ENCODE peak calls at places on chromosome 5, in four cellular contexts. Z, T, Q and V are unnamed samples.

GRCh38 chr5:102811962-102812361 is 56.9 kb downstream of the PAM start:
- DNase-seq in Z (no peak), T (no peak), Q (no peak), V (no peak)

GRCh38 chr5:38576442-38576841 is 20.0 kb upstream of the LIFR start:
- DNase-seq in Z (no peak), T (no peak), Q (no peak), V (no peak)

GRCh38 chr5:140869555-140869886 is 764 bp downstream of the PCDHA11 start:
- DNase-seq in Z (no peak), T (no peak), Q (no peak), V (no peak)

GRCh38 chr5:147084702-147085101 is 150.1 kb upstream of the STK32A start:
- DNase-seq in Z (no peak), T (no peak), Q (no peak), V (no peak)

GRCh38 chr5:9852686-9853085 is 222.5 kb upstream of the TAS2R1 start:
- DNase-seq in Z (no peak), T (no peak), Q (no peak), V (no peak)

GRCh38 chr5:42277293-42277692 is 145.9 kb upstream of the GHR start:
- DNase-seq in Z (no peak), T (no peak), Q (no peak), V (no peak)

GRCh38 chr5:172788771-172789686 is 18.0 kb upstream of the DUSP1 start:
- DNase-seq in Z (peak), T (peak), Q (no peak), V (no peak)

GRCh38 chr5:44646016-44646415 is 162.7 kb upstream of the MRPS30 start:
- DNase-seq in Z (no peak), T (no peak), Q (no peak), V (no peak)

GRCh38 chr5:157652377-157652692 is at the start of gene SOX30:
- DNase-seq in Z (no peak), T (peak), Q (no peak), V (no peak)
- H3K4me3 ChIP-seq in Z (no peak), T (no peak), Q (peak), V (no peak)

GRCh38 chr5:32090755-32091128 is 83.4 kb downstream of the GOLPH3 start:
- DNase-seq in Z (peak), T (no peak), Q (no peak), V (no peak)

GRCh38 chr5:32087086-32088082 is 86.7 kb downstream of the GOLPH3 start:
- DNase-seq in Z (no peak), T (no peak), Q (no peak), V (no peak)

GRCh38 chr5:32088214-32088613 is 85.9 kb downstream of the GOLPH3 start:
- DNase-seq in Z (no peak), T (no peak), Q (no peak), V (no peak)

GRCh38 chr5:32090026-32090754 is 83.9 kb downstream of the GOLPH3 start:
- DNase-seq in Z (no peak), T (no peak), Q (no peak), V (no peak)

DNA sequence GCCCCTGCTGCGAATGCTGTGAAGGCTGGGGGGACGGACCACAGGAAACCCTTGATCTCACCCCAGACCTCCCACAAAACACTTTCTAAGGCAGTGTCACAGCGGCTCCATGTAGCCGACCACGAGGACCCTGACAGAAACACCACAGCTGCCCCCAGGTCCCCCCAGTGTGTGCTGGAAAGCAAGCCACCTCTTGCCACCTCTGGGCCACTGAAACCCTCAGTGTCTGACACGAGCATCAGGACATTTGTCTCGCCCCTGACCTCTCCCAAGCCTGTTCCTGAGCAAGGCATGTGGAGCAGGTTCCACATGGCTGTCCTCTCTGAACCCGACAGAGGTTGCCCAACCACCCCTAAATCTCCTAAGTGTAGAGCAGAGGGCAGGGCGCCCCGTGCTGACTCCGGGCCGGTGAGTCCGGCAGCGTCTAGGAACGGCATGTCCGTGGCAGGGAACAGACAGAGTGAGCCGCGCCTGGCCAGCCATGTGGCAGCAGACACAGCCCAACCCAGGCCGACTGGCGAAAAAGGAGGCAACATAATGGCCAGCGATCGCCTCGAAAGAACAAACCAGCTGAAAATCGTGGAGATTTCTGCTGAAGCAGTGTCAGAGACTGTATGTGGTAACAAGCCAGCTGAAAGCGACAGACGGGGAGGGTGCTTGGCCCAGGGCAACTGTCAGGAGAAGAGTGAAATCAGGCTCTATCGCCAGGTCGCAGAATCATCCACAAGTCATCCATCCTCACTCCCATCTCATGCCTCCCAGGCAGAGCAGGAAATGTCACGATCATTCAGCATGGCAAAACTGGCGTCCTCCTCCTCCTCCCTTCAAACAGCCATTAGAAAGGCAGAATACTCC is 84.7 kb downstream of the GOLPH3 start:
- DNase-seq in Z (no peak), T (no peak), Q (no peak), V (no peak)
- TF ChIP-seq ATF2 in Z (no peak), T (no peak), Q (no peak), V (no peak)

GRCh38 chr5:73296772-73297171 is 123.8 kb downstream of the TMEM174 start:
- DNase-seq in Z (peak), T (no peak), Q (no peak), V (no peak)

GRCh38 chr5:73299017-73299630 is 126.1 kb downstream of the TMEM174 start:
- DNase-seq in Z (no peak), T (no peak), Q (peak), V (no peak)

GRCh38 chr5:73299665-73300435 is 126.9 kb downstream of the TMEM174 start:
- DNase-seq in Z (no peak), T (no peak), Q (peak), V (no peak)

GRCh38 chr5:73297430-73297829 is 124.4 kb downstream of the TMEM174 start:
- DNase-seq in Z (no peak), T (no peak), Q (no peak), V (no peak)

DNA sequence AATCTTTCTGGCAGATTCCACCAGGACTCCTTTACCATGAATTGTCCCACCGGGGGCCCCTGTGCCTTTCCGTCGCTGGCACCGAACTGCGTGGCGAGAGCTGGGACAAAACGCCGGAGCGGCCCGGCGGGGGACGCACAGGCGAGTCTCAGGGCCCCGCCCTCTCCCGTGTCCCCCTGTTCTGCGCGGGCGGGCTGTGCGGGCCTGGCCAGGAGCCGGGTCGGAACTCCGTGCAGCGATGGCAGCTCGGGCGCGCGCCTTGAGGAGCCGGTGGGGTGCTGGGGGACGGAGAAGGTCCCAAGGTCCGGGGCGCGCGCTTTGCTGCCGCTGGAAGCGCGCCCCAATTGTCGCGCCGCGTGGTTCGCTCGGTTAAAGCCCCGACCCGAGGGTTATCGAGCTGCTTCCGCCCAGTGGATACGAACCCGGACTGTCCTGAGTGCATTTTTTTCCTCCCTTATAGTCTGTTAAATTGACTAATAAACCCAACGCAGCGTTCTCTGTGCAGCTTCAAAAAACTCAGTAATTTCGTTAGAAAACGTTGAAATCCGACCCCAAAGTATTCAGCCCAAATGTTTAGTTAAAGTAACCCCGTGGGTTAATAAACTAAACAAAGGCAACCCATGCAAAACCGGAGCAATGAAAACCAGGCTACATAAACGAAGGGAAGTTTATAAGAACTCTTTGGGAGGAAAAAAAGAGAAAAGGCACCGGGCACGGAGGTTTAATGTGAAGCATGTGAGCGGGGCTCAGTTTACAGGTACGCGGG is 125.4 kb downstream of the TMEM174 start:
- DNase-seq in Z (no peak), T (no peak), Q (peak), V (no peak)
- H3K4me3 ChIP-seq in Z (no peak), T (no peak), Q (peak), V (no peak)

GRCh38 chr5:178078197-178078995 is 34.9 kb upstream of the N4BP3 start:
- DNase-seq in Z (no peak), T (no peak), Q (no peak), V (no peak)
- TF ChIP-seq ATF2 in Z (no peak), T (no peak), Q (no peak), V (no peak)

DNA sequence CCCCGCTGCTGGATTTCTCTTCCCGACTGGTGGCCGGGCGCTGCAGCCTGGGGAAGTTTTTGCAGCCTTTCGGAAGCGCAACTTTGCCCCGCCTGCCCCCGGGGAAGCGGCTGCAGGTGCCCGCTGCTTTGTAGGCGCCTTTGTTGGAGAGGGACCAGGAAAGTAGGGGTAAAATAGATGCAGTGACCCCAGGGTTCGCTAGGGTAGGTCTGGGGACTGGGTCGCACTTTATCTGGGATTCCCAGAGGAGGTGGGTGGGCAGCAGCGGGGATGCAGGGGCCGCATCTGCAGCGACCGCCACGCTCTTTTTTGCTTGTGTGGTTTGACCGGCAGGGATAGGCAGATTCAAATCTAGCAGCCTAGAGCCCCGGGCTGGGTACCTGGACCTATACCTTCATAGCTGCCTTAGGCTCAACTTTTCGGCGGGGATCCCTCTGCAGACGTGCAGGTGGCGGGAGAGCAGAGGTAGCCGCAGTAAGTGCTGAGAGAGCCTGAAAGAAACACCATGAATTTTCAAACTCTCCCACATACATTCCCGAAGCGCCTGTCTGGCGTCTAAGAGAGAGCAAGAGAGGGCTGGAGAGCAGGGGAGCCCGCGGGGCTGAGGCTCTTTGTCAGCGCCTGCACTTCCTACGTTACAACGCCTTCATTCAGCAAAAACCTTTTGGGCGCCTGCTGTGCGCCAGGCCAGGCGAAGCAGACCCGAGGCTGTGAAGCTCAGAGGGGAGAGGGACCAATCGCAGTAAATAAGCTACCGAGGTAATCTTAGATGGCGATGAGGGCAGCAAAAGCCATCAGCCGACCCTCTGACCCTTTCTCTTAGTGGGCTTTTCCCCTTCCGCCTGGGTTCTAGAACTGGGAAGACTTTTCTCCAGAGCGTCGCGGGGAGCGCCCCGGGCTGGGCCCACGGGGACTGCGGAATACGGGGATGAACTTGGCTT is 642 bp downstream of the SV2C start:
- DNase-seq in Z (no peak), T (no peak), Q (peak), V (no peak)
- H3K4me3 ChIP-seq in Z (no peak), T (no peak), Q (peak), V (peak)

DNA sequence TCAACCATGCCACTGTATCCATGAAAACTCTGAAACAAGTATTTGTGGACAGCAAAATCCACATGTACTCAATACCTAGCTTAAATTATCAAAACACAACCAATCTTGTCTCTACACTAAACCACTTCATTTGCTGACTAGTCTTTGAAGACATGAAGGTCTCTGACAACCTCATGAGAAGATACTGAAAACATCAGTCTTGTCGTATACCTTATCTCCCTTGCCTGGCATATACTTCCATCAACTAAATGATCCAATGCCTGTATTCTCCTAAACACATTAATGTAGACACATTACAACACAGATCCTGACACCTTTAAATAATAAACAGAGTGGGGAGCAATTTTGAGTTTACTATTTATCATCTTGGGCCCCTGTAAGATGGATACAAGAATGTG is 2.9 kb downstream of the RPS23 start:
- DNase-seq in Z (no peak), T (no peak), Q (no peak), V (no peak)
- TF ChIP-seq ATF2 in Z (no peak), T (no peak), Q (no peak), V (no peak)

GRCh38 chr5:88515881-88516819 is 247.5 kb upstream of the TMEM161B start:
- DNase-seq in Z (no peak), T (no peak), Q (no peak), V (no peak)
- H3K4me3 ChIP-seq in Z (no peak), T (no peak), Q (no peak), V (no peak)

GRCh38 chr5:112293587-112293986 is 125.5 kb downstream of the EPB41L4A start:
- DNase-seq in Z (no peak), T (no peak), Q (no peak), V (no peak)

GRCh38 chr5:112294126-112294525 is 125.0 kb downstream of the EPB41L4A start:
- DNase-seq in Z (no peak), T (no peak), Q (no peak), V (no peak)

GRCh38 chr5:112289465-112289864 is 129.6 kb downstream of the EPB41L4A start:
- DNase-seq in Z (no peak), T (no peak), Q (no peak), V (no peak)

GRCh38 chr5:112290667-112291066 is 128.4 kb downstream of the EPB41L4A start:
- DNase-seq in Z (no peak), T (no peak), Q (no peak), V (no peak)
- TF ChIP-seq ATF2 in Z (no peak), T (no peak), Q (no peak), V (no peak)